ENCODE peak calls at places on chromosomes 5 and 9, in four cellular contexts. P, H, S and U are unnamed samples.
A peak's percentile ranks its signal among the peaks of the same experiment; 100 is the strongest.

GRCh38 chr5:163306421-163306820 is 131.0 kb upstream of the CCNG1 start:
- DNase-seq in P (no peak), H (no peak), S (no peak), U (no peak)

GRCh38 chr5:111453747-111454146 is 58.6 kb downstream of the STARD4 start:
- DNase-seq in S (no peak), P (no peak), H (no peak), U (no peak)

GRCh38 chr5:58188287-58188651 is 271.6 kb downstream of the PLK2 start:
- DNase-seq in P (no peak), H (peak; percentile 25), S (no peak), U (no peak)

GRCh38 chr5:151180291-151180690 is 22.7 kb upstream of the ANXA6 start:
- DNase-seq in S (no peak), P (peak; percentile 12), H (no peak), U (no peak)

GRCh38 chr5:20340123-20340522 is 352.1 kb upstream of the CDH18 start:
- DNase-seq in P (no peak), S (no peak), H (no peak), U (no peak)

GRCh38 chr9:125161284-125161918 is 18.1 kb upstream of the SCAI start:
- DNase-seq in P (no peak), S (no peak), H (no peak), U (no peak)

GRCh38 chr5:5315068-5315835 is 107.2 kb upstream of the ICE1 start:
- DNase-seq in S (no peak), H (no peak), P (no peak), U (no peak)

GRCh38 chr5:116135344-116135743 is 50.5 kb downstream of the COMMD10 start:
- DNase-seq in S (no peak), P (no peak), H (no peak), U (no peak)

GRCh38 chr9:120399940-120400339 is 180.0 kb downstream of the CDK5RAP2 start:
- DNase-seq in H (no peak), P (no peak), S (no peak), U (no peak)

GRCh38 chr9:119322137-119322695 is 47.0 kb downstream of the BRINP1 start:
- DNase-seq in S (peak; percentile 55), H (peak; percentile 44), P (no peak), U (peak; percentile 74)

GRCh38 chr5:116864157-116864837 is 289.7 kb upstream of the SEMA6A start:
- DNase-seq in P (no peak), S (no peak), H (no peak), U (no peak)

GRCh38 chr5:177116631-177117373 is 16.8 kb upstream of the NSD1 start:
- DNase-seq in H (peak; percentile 65), P (peak; percentile 90), S (peak; percentile 88), U (peak; percentile 91)

GRCh38 chr9:34589656-34590375 is at the start of gene CNTFR:
- DNase-seq in S (no peak), H (no peak), P (peak; percentile 34), U (peak; percentile 76)

GRCh38 chr5:100430268-100430900 is 104.8 kb upstream of the FAM174A start:
- DNase-seq in S (peak; percentile 46), H (peak; percentile 28), P (peak; percentile 68), U (no peak)

GRCh38 chr9:120477534-120478001 is 102.4 kb downstream of the CDK5RAP2 start:
- DNase-seq in S (peak; percentile 41), H (peak; percentile 82), P (peak; percentile 54), U (peak; percentile 69)

GRCh38 chr5:7606840-7607453 is 211.0 kb downstream of the ADCY2 start:
- DNase-seq in S (no peak), P (no peak), H (no peak), U (no peak)

GRCh38 chr9:108397286-108397685 is 458.5 kb downstream of the ACTL7B start:
- DNase-seq in S (no peak), H (no peak), P (no peak), U (no peak)

GRCh38 chr5:147348046-147348445 is 113.2 kb downstream of the STK32A start:
- DNase-seq in H (peak; percentile 10), S (no peak), P (no peak), U (no peak)

GRCh38 chr5:168667301-168667859 is 88.2 kb upstream of the PANK3 start:
- DNase-seq in H (no peak), P (no peak), S (no peak), U (no peak)

GRCh38 chr5:180291234-180291940 is 496 bp downstream of the MAPK9 start:
- DNase-seq in H (no peak), S (peak; percentile 52), P (peak; percentile 37), U (peak; percentile 44)

GRCh38 chr9:129391215-129391614 is 213.2 kb upstream of the IER5L start:
- DNase-seq in P (no peak), S (no peak), H (no peak), U (no peak)

GRCh38 chr9:87346061-87346665 is 151.5 kb upstream of the DAPK1 start:
- DNase-seq in S (no peak), P (no peak), H (no peak), U (no peak)

GRCh38 chr9:36976371-36977030 is 57.6 kb downstream of the PAX5 start:
- DNase-seq in S (no peak), H (no peak), P (no peak), U (no peak)

GRCh38 chr5:55533806-55534435 is 843 bp downstream of the PLPP1 start:
- DNase-seq in P (no peak), H (no peak), S (no peak), U (peak; percentile 18)